ENCODE peak calls at places on chromosomes 6 and 20, in nine cellular contexts. J is H4; P is T-helper 22 cell; C is ACHN; B is activated T-cell treated with anti-CD3 and anti-CD28 coated beads, Interleukin-2, amount 50 U/mL, for 72 hours; I is T-helper 2 cell; E is fibroblast of the aortic adventitia; Q is left cardiac atrium; K is stimulated activated CD8-positive, alpha-beta memory T cell treated with anti-CD3 and anti-CD28 coated beads, Interleukin-12 subunit alpha, Interleukin-12 subunit beta, amount 100 ng/mL, for 1 hour. H is an unnamed sample.

GRCh38 chr6:100105919-100106318 is 111.9 kb upstream of the MCHR2 start:
- DNase-seq in I (no peak), J (no peak), B (no peak), K (no peak), Q (no peak), C (no peak), P (no peak), E (no peak), H (no peak)

GRCh38 chr6:122026572-122027369 is 372.7 kb upstream of the HSF2 start:
- DNase-seq in P (no peak), Q (no peak), J (no peak), E (peak; percentile 52), C (no peak), K (no peak), B (no peak), I (no peak), H (no peak)

GRCh38 chr20:16459019-16459700 is 114.1 kb downstream of the KIF16B start:
- DNase-seq in Q (peak; percentile 39), E (peak; percentile 88), B (no peak), K (no peak), P (no peak), J (peak; percentile 32), C (peak; percentile 44), I (no peak), H (no peak)

GRCh38 chr20:38277285-38277684 is 16.8 kb upstream of the KIAA1755 start:
- DNase-seq in Q (no peak), J (no peak), E (no peak), C (no peak), K (no peak), B (no peak), I (no peak), P (no peak), H (no peak)

GRCh38 chr6:106451419-106451818 is 90.9 kb downstream of the CRYBG1 start:
- DNase-seq in P (no peak), E (peak; percentile 73), Q (no peak), K (no peak), I (no peak), B (no peak), J (no peak), C (no peak), H (no peak)

GRCh38 chr6:91081452-91082067 is 494.7 kb upstream of the MAP3K7 start:
- DNase-seq in P (no peak), C (peak; percentile 45), K (no peak), B (peak; percentile 3), Q (no peak), J (peak; percentile 50), I (no peak), E (peak; percentile 38), H (peak; percentile 36)

GRCh38 chr20:63348828-63349515 is 12.2 kb downstream of the CHRNA4 start:
- DNase-seq in E (no peak), Q (no peak), K (no peak), P (no peak), B (no peak), I (no peak), C (no peak), J (no peak), H (no peak)

GRCh38 chr6:37860226-37860839 is 40.8 kb downstream of the ZFAND3 start:
- DNase-seq in J (no peak), P (no peak), C (peak; percentile 55), B (no peak), E (peak; percentile 72), I (no peak), Q (no peak), K (no peak), H (peak; percentile 13)

GRCh38 chr6:32906539-32906938 is 34.3 kb downstream of the HLA-DMB start:
- DNase-seq in E (peak; percentile 58), C (peak; percentile 84), J (no peak), Q (no peak), I (no peak), P (no peak), B (no peak), K (no peak), H (peak; percentile 55)

GRCh38 chr6:122651604-122652003 is 41.4 kb downstream of the PKIB start:
- DNase-seq in I (no peak), J (peak; percentile 3), P (no peak), B (no peak), C (no peak), Q (no peak), K (no peak), E (peak; percentile 90), H (no peak)

GRCh38 chr6:41648921-41649320 is 10.7 kb downstream of the MDFI start:
- DNase-seq in J (no peak), K (no peak), C (no peak), E (no peak), Q (no peak), P (no peak), B (no peak), I (no peak), H (no peak)

GRCh38 chr6:47977314-47977713 is 133.7 kb downstream of the PTCHD4 start:
- DNase-seq in C (no peak), B (no peak), K (no peak), I (no peak), E (no peak), Q (no peak), J (no peak), P (no peak), H (no peak)

GRCh38 chr6:57302477-57302876 is 15.0 kb upstream of the PRIM2 start:
- DNase-seq in P (no peak), I (no peak), Q (no peak), K (no peak), C (no peak), J (peak; percentile 19), E (no peak), B (no peak), H (no peak)

GRCh38 chr20:46757754-46758678 is 48.6 kb downstream of the SLC2A10 start:
- DNase-seq in Q (peak; percentile 38), C (peak; percentile 51), E (peak; percentile 67), K (peak; percentile 20), J (peak; percentile 49), I (no peak), B (peak; percentile 71), P (no peak), H (peak; percentile 69)

GRCh38 chr6:148430897-148431296 is 88.3 kb downstream of the SASH1 start:
- DNase-seq in B (no peak), K (no peak), P (no peak), E (no peak), Q (no peak), I (no peak), J (no peak), C (no peak), H (no peak)

GRCh38 chr6:44932651-44933091 is 395.5 kb upstream of the RUNX2 start:
- DNase-seq in I (no peak), K (no peak), E (no peak), P (peak; percentile 32), Q (no peak), C (no peak), J (no peak), B (peak; percentile 33), H (no peak)

GRCh38 chr6:67045076-67045475 is 1338.0 kb upstream of the EYS start:
- DNase-seq in I (no peak), E (no peak), P (no peak), J (no peak), B (no peak), Q (no peak), K (no peak), C (no peak), H (no peak)

GRCh38 chr6:107101211-107101610 is 14.1 kb downstream of the BEND3 start:
- DNase-seq in K (no peak), J (no peak), I (no peak), P (no peak), Q (no peak), B (no peak), E (no peak), C (no peak), H (no peak)

GRCh38 chr6:83824388-83824801 is 28.8 kb upstream of the RIPPLY2 start:
- DNase-seq in K (no peak), C (peak; percentile 27), I (no peak), P (no peak), E (peak; percentile 23), Q (no peak), J (peak; percentile 67), B (no peak), H (no peak)

GRCh38 chr6:31915756-31916155 is 11.8 kb upstream of the C2 start:
- DNase-seq in J (no peak), B (no peak), I (no peak), C (no peak), E (no peak), Q (no peak), K (no peak), P (no peak), H (no peak)

GRCh38 chr20:11354841-11355240 is 562.9 kb upstream of the BTBD3 start:
- DNase-seq in K (no peak), E (no peak), P (no peak), B (no peak), C (no peak), I (no peak), J (no peak), Q (no peak), H (no peak)

GRCh38 chr6:112466378-112467151 is 119.4 kb downstream of the RFPL4B start:
- DNase-seq in Q (no peak), I (no peak), C (no peak), K (no peak), P (no peak), J (peak; percentile 8), B (no peak), E (peak; percentile 49), H (no peak)

GRCh38 chr6:169959129-169960002 is 207.9 kb downstream of the ERMARD start:
- DNase-seq in B (peak; percentile 28), Q (no peak), I (no peak), E (no peak), C (no peak), K (peak; percentile 32), P (no peak), J (no peak), H (no peak)

GRCh38 chr6:100300221-100300736 is 164.4 kb downstream of the SIM1 start:
- DNase-seq in Q (no peak), P (no peak), I (no peak), K (no peak), J (peak; percentile 87), B (no peak), E (peak; percentile 94), C (peak; percentile 96), H (peak; percentile 87)

GRCh38 chr6:111653961-111654360 is 48.3 kb upstream of the TRAF3IP2 start:
- DNase-seq in I (no peak), Q (no peak), E (no peak), J (no peak), C (no peak), B (no peak), K (no peak), P (no peak), H (no peak)

GRCh38 chr6:11429577-11429976 is 108.0 kb upstream of the TMEM170B start:
- DNase-seq in K (no peak), I (no peak), Q (no peak), J (no peak), E (no peak), C (peak; percentile 67), B (no peak), P (no peak), H (no peak)

GRCh38 chr20:51650685-51651134 is 108.2 kb upstream of the NFATC2 start:
- DNase-seq in C (peak; percentile 65), P (no peak), K (no peak), E (peak; percentile 46), J (peak; percentile 29), Q (no peak), I (no peak), B (no peak), H (peak; percentile 67)

GRCh38 chr20:4957939-4958362 is 43.4 kb downstream of the SLC23A2 start:
- DNase-seq in C (peak; percentile 20), E (peak; percentile 78), J (no peak), Q (no peak), I (no peak), B (no peak), P (no peak), K (no peak), H (no peak)

H was measured in SW480.